ENCODE peak calls at places on chromosomes 16 and 17, in five cellular contexts. One of them, this sample, is unnamed.

GRCh38 chr17:40322417-40323315 is 13.7 kb downstream of the RARA start:
- DNase-seq in effector memory CD4-positive, alpha-beta T cell: peak; percentile 92
- DNase-seq in body of pancreas: no peak
- DNase-seq in neuronal stem cell: no peak
- DNase-seq in H1: no peak
- DNase-seq in this sample: no peak

GRCh38 chr17:70820276-70820675 is 650.9 kb downstream of the KCNJ2 start:
- DNase-seq in body of pancreas: no peak
- DNase-seq in effector memory CD4-positive, alpha-beta T cell: no peak
- DNase-seq in neuronal stem cell: no peak
- DNase-seq in H1: no peak
- DNase-seq in this sample: no peak

GRCh38 chr17:8110456-8110804 is 7.9 kb downstream of the ALOXE3 start:
- DNase-seq in H1: no peak
- DNase-seq in body of pancreas: no peak
- DNase-seq in effector memory CD4-positive, alpha-beta T cell: no peak
- DNase-seq in neuronal stem cell: no peak
- DNase-seq in this sample: no peak

GRCh38 chr17:42761638-42762037 is 611 bp downstream of the RAMP2 start:
- DNase-seq in neuronal stem cell: no peak
- DNase-seq in H1: no peak
- DNase-seq in body of pancreas: no peak
- DNase-seq in effector memory CD4-positive, alpha-beta T cell: no peak
- DNase-seq in this sample: no peak

GRCh38 chr16:53081032-53081424 is 26.2 kb downstream of the CHD9 start:
- DNase-seq in neuronal stem cell: no peak
- DNase-seq in H1: no peak
- DNase-seq in body of pancreas: no peak
- DNase-seq in effector memory CD4-positive, alpha-beta T cell: no peak
- DNase-seq in this sample: no peak

GRCh38 chr17:28272166-28272565 is 46.8 kb upstream of the TMEM97 start:
- DNase-seq in effector memory CD4-positive, alpha-beta T cell: no peak
- DNase-seq in neuronal stem cell: no peak
- DNase-seq in body of pancreas: no peak
- DNase-seq in H1: no peak
- DNase-seq in this sample: no peak

GRCh38 chr17:1153795-1154546 is 25.8 kb downstream of the ABR start:
- DNase-seq in H1: peak; percentile 61
- DNase-seq in body of pancreas: no peak
- DNase-seq in neuronal stem cell: no peak
- DNase-seq in effector memory CD4-positive, alpha-beta T cell: no peak
- DNase-seq in this sample: no peak

GRCh38 chr17:4600563-4600962 is 16.2 kb downstream of the SMTNL2 start:
- DNase-seq in H1: no peak
- DNase-seq in effector memory CD4-positive, alpha-beta T cell: no peak
- DNase-seq in neuronal stem cell: no peak
- DNase-seq in body of pancreas: no peak
- DNase-seq in this sample: no peak

GRCh38 chr17:40313660-40314556 is 4.9 kb downstream of the RARA start:
- DNase-seq in effector memory CD4-positive, alpha-beta T cell: no peak
- DNase-seq in neuronal stem cell: no peak
- DNase-seq in body of pancreas: no peak
- DNase-seq in H1: no peak
- DNase-seq in this sample: no peak

GRCh38 chr16:89191033-89191900 is 9.1 kb downstream of the SLC22A31 start:
- DNase-seq in effector memory CD4-positive, alpha-beta T cell: no peak
- DNase-seq in neuronal stem cell: no peak
- DNase-seq in H1: peak; percentile 63
- DNase-seq in body of pancreas: no peak
- DNase-seq in this sample: peak; percentile 7

GRCh38 chr17:30599424-30600061 is 122.3 kb downstream of the GOSR1 start:
- DNase-seq in neuronal stem cell: no peak
- DNase-seq in H1: no peak
- DNase-seq in effector memory CD4-positive, alpha-beta T cell: no peak
- DNase-seq in body of pancreas: no peak
- DNase-seq in this sample: peak; percentile 8

GRCh38 chr17:2111691-2112090 is 56.8 kb downstream of the HIC1 start:
- DNase-seq in body of pancreas: no peak
- DNase-seq in H1: no peak
- DNase-seq in effector memory CD4-positive, alpha-beta T cell: no peak
- DNase-seq in neuronal stem cell: no peak
- DNase-seq in this sample: no peak

GRCh38 chr17:4230142-4230541 is 33.6 kb downstream of the ANKFY1 start:
- DNase-seq in H1: no peak
- DNase-seq in neuronal stem cell: no peak
- DNase-seq in effector memory CD4-positive, alpha-beta T cell: no peak
- DNase-seq in body of pancreas: peak; percentile 27
- DNase-seq in this sample: no peak

GRCh38 chr17:179721-180379 is 1.6 kb downstream of the DOC2B start:
- DNase-seq in H1: peak; percentile 69
- DNase-seq in effector memory CD4-positive, alpha-beta T cell: no peak
- DNase-seq in neuronal stem cell: no peak
- DNase-seq in body of pancreas: no peak
- DNase-seq in this sample: no peak

GRCh38 chr16:85992779-85993178 is 93.8 kb downstream of the IRF8 start:
- DNase-seq in effector memory CD4-positive, alpha-beta T cell: no peak
- DNase-seq in neuronal stem cell: no peak
- DNase-seq in body of pancreas: no peak
- DNase-seq in H1: no peak
- DNase-seq in this sample: no peak

GRCh38 chr17:4488989-4489595 is 9.6 kb upstream of the SPNS2 start:
- DNase-seq in neuronal stem cell: no peak
- DNase-seq in effector memory CD4-positive, alpha-beta T cell: no peak
- DNase-seq in body of pancreas: no peak
- DNase-seq in H1: no peak
- DNase-seq in this sample: no peak

GRCh38 chr17:3762922-3763776 is 37.8 kb downstream of the ITGAE start:
- DNase-seq in H1: no peak
- DNase-seq in effector memory CD4-positive, alpha-beta T cell: peak; percentile 27
- DNase-seq in neuronal stem cell: no peak
- DNase-seq in body of pancreas: no peak
- DNase-seq in this sample: no peak

GRCh38 chr17:6823011-6823442 is 8.5 kb downstream of the TEKT1 start:
- DNase-seq in effector memory CD4-positive, alpha-beta T cell: no peak
- DNase-seq in H1: no peak
- DNase-seq in neuronal stem cell: no peak
- DNase-seq in body of pancreas: no peak
- DNase-seq in this sample: no peak

GRCh38 chr16:53781023-53781605 is 77.2 kb downstream of the FTO start:
- DNase-seq in H1: no peak
- DNase-seq in effector memory CD4-positive, alpha-beta T cell: no peak
- DNase-seq in body of pancreas: no peak
- DNase-seq in neuronal stem cell: no peak
- DNase-seq in this sample: peak; percentile 61

GRCh38 chr16:66426112-66427035 is 721 bp upstream of the BEAN1 start:
- DNase-seq in H1: peak; percentile 59
- DNase-seq in neuronal stem cell: no peak
- DNase-seq in body of pancreas: no peak
- DNase-seq in effector memory CD4-positive, alpha-beta T cell: no peak
- DNase-seq in this sample: no peak

GRCh38 chr16:66326995-66327513 is 39.4 kb upstream of the CDH5 start:
- DNase-seq in neuronal stem cell: no peak
- DNase-seq in body of pancreas: peak; percentile 51
- DNase-seq in H1: no peak
- DNase-seq in effector memory CD4-positive, alpha-beta T cell: no peak
- DNase-seq in this sample: no peak

GRCh38 chr16:23901178-23902131 is 65.7 kb downstream of the PRKCB start:
- DNase-seq in effector memory CD4-positive, alpha-beta T cell: no peak
- DNase-seq in neuronal stem cell: no peak
- DNase-seq in H1: no peak
- DNase-seq in body of pancreas: no peak
- DNase-seq in this sample: no peak

GRCh38 chr16:48117217-48118105 is 38.3 kb downstream of the ABCC12 start:
- DNase-seq in effector memory CD4-positive, alpha-beta T cell: peak; percentile 11
- DNase-seq in body of pancreas: peak; percentile 36
- DNase-seq in H1: peak; percentile 97
- DNase-seq in neuronal stem cell: peak; percentile 84
- DNase-seq in this sample: peak; percentile 68

GRCh38 chr16:75483222-75483621 is 12.0 kb downstream of the CHST6 start:
- DNase-seq in neuronal stem cell: no peak
- DNase-seq in effector memory CD4-positive, alpha-beta T cell: no peak
- DNase-seq in body of pancreas: no peak
- DNase-seq in H1: no peak
- DNase-seq in this sample: no peak

GRCh38 chr17:5127910-5128309 is 12.1 kb downstream of the USP6 start:
- DNase-seq in body of pancreas: no peak
- DNase-seq in effector memory CD4-positive, alpha-beta T cell: no peak
- DNase-seq in neuronal stem cell: no peak
- DNase-seq in H1: no peak
- DNase-seq in this sample: no peak

GRCh38 chr16:7025616-7026190 is 306.9 kb upstream of the RBFOX1 start:
- DNase-seq in body of pancreas: peak; percentile 65
- DNase-seq in H1: peak; percentile 94
- DNase-seq in neuronal stem cell: peak; percentile 88
- DNase-seq in effector memory CD4-positive, alpha-beta T cell: no peak
- DNase-seq in this sample: peak; percentile 60

GRCh38 chr17:80253631-80254395 is 6.8 kb upstream of the RNF213 start:
- DNase-seq in body of pancreas: no peak
- DNase-seq in H1: no peak
- DNase-seq in effector memory CD4-positive, alpha-beta T cell: no peak
- DNase-seq in neuronal stem cell: no peak
- DNase-seq in this sample: no peak

DNA sequence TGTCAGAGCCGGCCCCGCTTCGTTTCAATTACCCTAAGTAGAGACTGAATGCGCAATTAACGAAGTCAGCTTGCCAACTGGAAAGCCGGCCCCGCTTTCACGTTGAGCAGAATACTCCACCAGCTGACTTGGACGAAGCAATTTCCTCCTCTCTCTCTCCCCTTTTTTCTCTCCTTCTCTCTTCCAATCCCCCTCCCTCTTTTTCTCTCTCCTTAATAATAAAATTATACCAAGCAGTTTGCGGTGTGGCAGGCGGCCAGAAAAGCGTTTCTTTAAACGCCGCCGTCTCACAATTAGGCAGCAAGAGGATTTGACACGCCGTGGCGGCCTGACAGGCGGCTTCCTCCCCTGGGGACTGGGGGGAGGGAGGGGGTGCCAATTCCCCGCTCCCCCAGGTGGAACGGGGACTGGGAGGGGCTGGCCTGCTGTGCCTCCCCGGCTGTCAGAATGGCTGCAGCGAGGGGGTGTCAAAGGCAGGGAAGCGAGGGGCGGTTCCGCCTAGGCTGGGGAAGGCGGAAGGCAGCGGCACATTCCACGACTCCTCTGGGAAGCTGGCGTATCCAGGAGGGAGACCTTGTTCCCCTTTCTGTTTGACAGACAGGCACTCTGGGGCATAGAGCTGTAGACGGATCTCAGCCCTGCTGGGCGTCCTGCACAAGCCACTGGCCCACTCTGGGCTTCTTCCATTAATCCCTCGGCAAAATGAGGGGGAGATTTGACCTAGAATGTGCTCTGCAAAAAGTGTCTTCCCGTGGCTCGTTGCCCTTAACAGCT is 52.8 kb downstream of the SREBF1 start:
- DNase-seq in neuronal stem cell: peak; percentile 67
- DNase-seq in body of pancreas: peak; percentile 50
- DNase-seq in H1: no peak
- DNase-seq in effector memory CD4-positive, alpha-beta T cell: no peak
- DNase-seq in this sample: peak; percentile 63
- H3K4me3 ChIP-seq in neuronal stem cell: peak overlapping the region; percentile 60
- H3K4me3 ChIP-seq in body of pancreas: no peak overlapping the region
- H3K4me3 ChIP-seq in H1: peak overlapping the region; percentile 64
- H3K4me3 ChIP-seq in effector memory CD4-positive, alpha-beta T cell: peak overlapping the region; percentile 68
- H3K4me3 ChIP-seq in this sample: peak overlapping the region; percentile 27

GRCh38 chr17:61326330-61326729 is 73.3 kb upstream of the TBX2 start:
- DNase-seq in neuronal stem cell: no peak
- DNase-seq in H1: no peak
- DNase-seq in effector memory CD4-positive, alpha-beta T cell: no peak
- DNase-seq in body of pancreas: no peak
- DNase-seq in this sample: no peak

GRCh38 chr17:61323015-61323379 is 76.6 kb upstream of the TBX2 start:
- DNase-seq in body of pancreas: no peak
- DNase-seq in effector memory CD4-positive, alpha-beta T cell: no peak
- DNase-seq in H1: no peak
- DNase-seq in neuronal stem cell: no peak
- DNase-seq in this sample: peak; percentile 22

GRCh38 chr17:61323696-61324539 is 75.7 kb upstream of the TBX2 start:
- DNase-seq in body of pancreas: no peak
- DNase-seq in effector memory CD4-positive, alpha-beta T cell: no peak
- DNase-seq in neuronal stem cell: no peak
- DNase-seq in H1: no peak
- DNase-seq in this sample: no peak

GRCh38 chr17:61324540-61324868 is 75.1 kb upstream of the TBX2 start:
- DNase-seq in effector memory CD4-positive, alpha-beta T cell: no peak
- DNase-seq in H1: no peak
- DNase-seq in neuronal stem cell: no peak
- DNase-seq in body of pancreas: no peak
- DNase-seq in this sample: no peak

GRCh38 chr17:61325382-61326073 is 74.1 kb upstream of the TBX2 start:
- DNase-seq in body of pancreas: no peak
- DNase-seq in neuronal stem cell: no peak
- DNase-seq in H1: no peak
- DNase-seq in effector memory CD4-positive, alpha-beta T cell: no peak
- DNase-seq in this sample: peak; percentile 6
- H3K9me3 ChIP-seq in body of pancreas: no peaks in the 10 kb centered on the region
- H3K9me3 ChIP-seq in neuronal stem cell: no peaks in the 10 kb centered on the region
- H3K9me3 ChIP-seq in H1: no peaks in the 10 kb centered on the region
- H3K9me3 ChIP-seq in effector memory CD4-positive, alpha-beta T cell: no peaks in the 10 kb centered on the region
- H3K9me3 ChIP-seq in this sample: no peaks in the 10 kb centered on the region

GRCh38 chr16:70767377-70768204 is 33.4 kb downstream of the VAC14 start:
- DNase-seq in body of pancreas: no peak
- DNase-seq in effector memory CD4-positive, alpha-beta T cell: no peak
- DNase-seq in H1: no peak
- DNase-seq in neuronal stem cell: no peak
- DNase-seq in this sample: no peak

GRCh38 chr16:70766176-70766575 is 34.8 kb downstream of the VAC14 start:
- DNase-seq in neuronal stem cell: no peak
- DNase-seq in body of pancreas: no peak
- DNase-seq in effector memory CD4-positive, alpha-beta T cell: no peak
- DNase-seq in H1: no peak
- DNase-seq in this sample: no peak

GRCh38 chr16:70768205-70768580 is 32.8 kb downstream of the VAC14 start:
- DNase-seq in neuronal stem cell: no peak
- DNase-seq in effector memory CD4-positive, alpha-beta T cell: no peak
- DNase-seq in H1: no peak
- DNase-seq in body of pancreas: no peak
- DNase-seq in this sample: no peak

GRCh38 chr16:70764632-70765031 is 36.3 kb downstream of the VAC14 start:
- DNase-seq in neuronal stem cell: no peak
- DNase-seq in effector memory CD4-positive, alpha-beta T cell: no peak
- DNase-seq in body of pancreas: no peak
- DNase-seq in H1: no peak
- DNase-seq in this sample: no peak

DNA sequence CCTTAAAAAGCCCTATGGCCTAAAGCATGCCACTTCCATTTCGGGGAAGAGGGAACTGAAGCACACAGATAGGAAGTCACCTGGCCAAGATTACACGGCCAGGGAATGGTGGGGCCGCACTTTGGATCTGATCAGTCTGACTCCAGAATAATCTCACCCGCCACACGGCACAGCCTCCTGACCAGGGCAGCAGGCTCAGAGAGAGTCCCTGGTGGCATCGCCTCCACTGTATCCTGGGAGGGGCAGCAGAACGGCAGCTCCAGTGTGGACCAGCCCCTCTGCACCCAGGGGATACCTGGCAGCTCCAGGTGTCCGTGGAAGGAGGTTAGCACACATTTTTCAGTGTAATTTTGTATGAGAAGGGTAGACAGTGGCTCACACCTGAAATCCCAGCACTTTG is 35.5 kb downstream of the VAC14 start:
- DNase-seq in H1: no peak
- DNase-seq in body of pancreas: no peak
- DNase-seq in effector memory CD4-positive, alpha-beta T cell: no peak
- DNase-seq in neuronal stem cell: no peak
- DNase-seq in this sample: no peak
- H3K4me1 ChIP-seq in H1: peaks cover 2% of the 10 kb centered on the region
- H3K4me1 ChIP-seq in body of pancreas: no peaks in the 10 kb centered on the region
- H3K4me1 ChIP-seq in effector memory CD4-positive, alpha-beta T cell: no peaks in the 10 kb centered on the region
- H3K4me1 ChIP-seq in neuronal stem cell: peaks cover 2% of the 10 kb centered on the region
- H3K4me1 ChIP-seq in this sample: no peaks in the 10 kb centered on the region

GRCh38 chr17:49640556-49640955 is 37.3 kb downstream of the SPOP start:
- DNase-seq in body of pancreas: no peak
- DNase-seq in neuronal stem cell: no peak
- DNase-seq in effector memory CD4-positive, alpha-beta T cell: no peak
- DNase-seq in H1: no peak
- DNase-seq in this sample: no peak
- H3K4me3 ChIP-seq in body of pancreas: no peak overlapping the region
- H3K4me3 ChIP-seq in neuronal stem cell: no peak overlapping the region
- H3K4me3 ChIP-seq in effector memory CD4-positive, alpha-beta T cell: no peak overlapping the region
- H3K4me3 ChIP-seq in H1: no peak overlapping the region
- H3K4me3 ChIP-seq in this sample: no peak overlapping the region